ENCODE peak calls at places on chromosomes 2 and 18, in five cellular contexts. One of them, this sample, is unnamed.
A peak's percentile ranks its signal among the peaks of the same experiment; 100 is the strongest.

GRCh38 chr2:144015036-144015435 is 504.9 kb downstream of the ZEB2 start:
- DNase-seq in HCT116: no peak
- DNase-seq in HepG2: no peak
- DNase-seq in K562: no peak
- DNase-seq in H1: no peak
- DNase-seq in this sample: no peak

GRCh38 chr2:23940976-23941605 is 828 bp downstream of the UBXN2A start:
- DNase-seq in HCT116: no peak
- DNase-seq in HepG2: peak; percentile 65
- DNase-seq in K562: no peak
- DNase-seq in H1: no peak
- DNase-seq in this sample: peak; percentile 51

GRCh38 chr2:227335713-227336112 is 10.7 kb downstream of the MFF start:
- DNase-seq in HCT116: no peak
- DNase-seq in HepG2: no peak
- DNase-seq in K562: no peak
- DNase-seq in H1: no peak
- DNase-seq in this sample: no peak

GRCh38 chr18:47254341-47254939 is 3.0 kb upstream of the SKOR2 start:
- DNase-seq in HCT116: no peak
- DNase-seq in HepG2: peak; percentile 18
- DNase-seq in K562: peak; percentile 16
- DNase-seq in H1: peak; percentile 96
- DNase-seq in this sample: no peak

GRCh38 chr2:219460424-219460926 is 25.8 kb downstream of the SPEG start:
- DNase-seq in HCT116: no peak
- DNase-seq in HepG2: no peak
- DNase-seq in K562: peak; percentile 57
- DNase-seq in H1: peak; percentile 74
- DNase-seq in this sample: no peak

GRCh38 chr2:86315084-86315483 is 22.3 kb downstream of the REEP1 start:
- DNase-seq in HCT116: no peak
- DNase-seq in HepG2: no peak
- DNase-seq in K562: no peak
- DNase-seq in H1: no peak
- DNase-seq in this sample: no peak

GRCh38 chr18:34598136-34598635 is 111.9 kb upstream of the DTNA start:
- DNase-seq in HCT116: no peak
- DNase-seq in HepG2: no peak
- DNase-seq in K562: no peak
- DNase-seq in H1: no peak
- DNase-seq in this sample: no peak

GRCh38 chr2:60445684-60446184 is 107.7 kb downstream of the BCL11A start:
- DNase-seq in HCT116: no peak
- DNase-seq in HepG2: no peak
- DNase-seq in K562: no peak
- DNase-seq in H1: no peak
- DNase-seq in this sample: no peak

DNA sequence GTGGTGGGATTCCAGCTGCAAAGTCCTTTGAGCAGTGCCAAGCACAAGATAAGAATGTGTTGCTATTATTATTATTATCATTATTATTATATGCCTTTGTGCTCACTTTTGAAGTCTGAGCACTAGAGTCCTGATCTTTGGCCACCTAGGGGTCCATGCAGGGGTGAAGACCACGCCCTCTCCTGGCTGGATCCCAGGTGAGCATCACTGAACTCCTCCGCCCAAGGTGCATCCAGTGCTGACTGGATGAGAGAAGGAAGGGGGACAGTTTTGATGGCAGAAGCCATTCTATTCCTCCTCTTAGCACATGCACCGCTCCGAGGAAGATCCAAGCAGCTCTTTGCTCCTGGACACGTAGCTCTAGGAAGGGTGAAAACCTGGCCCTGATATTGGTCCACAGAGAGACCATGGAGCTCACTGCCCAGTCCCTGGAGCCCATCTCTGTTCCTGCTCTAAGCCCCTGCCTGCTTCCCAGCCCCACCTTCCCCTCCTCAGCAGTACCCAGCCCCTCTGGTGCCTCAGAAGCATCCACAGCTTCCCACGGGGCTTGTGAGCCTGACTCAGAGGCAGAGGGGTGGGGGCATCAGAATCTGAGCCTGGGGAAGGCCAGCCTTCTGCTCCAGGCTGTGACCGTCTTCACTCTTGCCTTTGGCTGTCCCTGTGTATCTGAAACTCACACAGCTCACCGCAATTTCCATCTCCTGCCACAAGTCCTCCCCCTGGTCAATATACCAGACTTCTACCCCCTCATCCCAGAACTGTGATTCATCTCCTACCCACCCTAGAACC is 45.4 kb downstream of the MCFD2 start:
- DNase-seq in HCT116: no peak
- DNase-seq in HepG2: no peak
- DNase-seq in K562: no peak
- DNase-seq in H1: no peak
- DNase-seq in this sample: no peak
- TF ChIP-seq SRF in HCT116: no peak
- TF ChIP-seq SRF in HepG2: no peak
- TF ChIP-seq SRF in K562: no peak
- TF ChIP-seq SRF in H1: no peak
- TF ChIP-seq SRF in this sample: no peak

GRCh38 chr2:241496904-241497877 is 11.2 kb downstream of the STK25 start:
- DNase-seq in HCT116: no peak
- DNase-seq in HepG2: no peak
- DNase-seq in K562: no peak
- DNase-seq in H1: no peak
- DNase-seq in this sample: no peak
- H3K36me3 ChIP-seq in HCT116: peaks cover 27% of the 10 kb centered on the region
- H3K36me3 ChIP-seq in HepG2: peaks cover 46% of the 10 kb centered on the region
- H3K36me3 ChIP-seq in K562: peaks cover 85% of the 10 kb centered on the region
- H3K36me3 ChIP-seq in H1: peaks cover 38% of the 10 kb centered on the region
- H3K36me3 ChIP-seq in this sample: peaks cover 17% of the 10 kb centered on the region

GRCh38 chr2:191358325-191359025 is 113.3 kb downstream of the MYO1B start:
- DNase-seq in HCT116: no peak
- DNase-seq in HepG2: no peak
- DNase-seq in K562: no peak
- DNase-seq in H1: no peak
- DNase-seq in this sample: no peak

GRCh38 chr2:191351921-191352320 is 106.7 kb downstream of the MYO1B start:
- DNase-seq in HCT116: no peak
- DNase-seq in HepG2: no peak
- DNase-seq in K562: no peak
- DNase-seq in H1: no peak
- DNase-seq in this sample: no peak

GRCh38 chr2:191352536-191352935 is 107.3 kb downstream of the MYO1B start:
- DNase-seq in HCT116: no peak
- DNase-seq in HepG2: no peak
- DNase-seq in K562: no peak
- DNase-seq in H1: no peak
- DNase-seq in this sample: no peak

GRCh38 chr2:191357682-191358081 is 112.5 kb downstream of the MYO1B start:
- DNase-seq in HCT116: no peak
- DNase-seq in HepG2: no peak
- DNase-seq in K562: no peak
- DNase-seq in H1: no peak
- DNase-seq in this sample: no peak

DNA sequence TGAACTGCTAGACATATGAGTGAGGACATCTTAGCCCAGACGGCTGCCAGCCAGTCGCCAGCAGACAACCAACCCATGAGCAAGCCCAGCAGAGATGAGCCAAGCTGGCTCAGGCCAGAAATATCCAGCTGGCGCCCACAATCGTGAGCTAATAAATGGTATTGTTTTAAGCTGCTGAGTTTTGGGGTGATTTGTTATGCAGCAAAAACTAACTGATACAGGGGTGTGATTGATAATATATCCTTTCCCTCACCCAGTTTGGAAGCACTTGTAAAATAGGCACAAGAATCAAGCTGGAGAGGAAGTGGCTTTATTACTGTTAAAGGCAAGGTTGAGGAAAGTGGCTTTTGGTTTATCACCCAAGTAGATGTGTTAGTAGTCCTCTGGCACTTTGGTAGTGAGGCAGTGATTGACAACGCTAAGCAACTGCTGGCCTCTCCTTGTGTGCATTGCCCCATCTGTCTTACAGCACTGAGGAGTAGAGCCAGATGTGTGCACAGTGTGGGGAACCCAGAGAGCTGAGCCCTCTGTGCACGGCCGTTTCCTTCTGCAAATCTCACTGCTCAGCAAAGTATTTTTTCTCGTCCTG is 110.1 kb downstream of the MYO1B start:
- DNase-seq in HCT116: no peak
- DNase-seq in HepG2: no peak
- DNase-seq in K562: no peak
- DNase-seq in H1: no peak
- DNase-seq in this sample: no peak
- TF ChIP-seq SRF in HCT116: no peak
- TF ChIP-seq SRF in HepG2: no peak
- TF ChIP-seq SRF in K562: no peak
- TF ChIP-seq SRF in H1: no peak
- TF ChIP-seq SRF in this sample: no peak

GRCh38 chr2:10471046-10471571 is 23.0 kb upstream of the ODC1 start:
- DNase-seq in HCT116: no peak
- DNase-seq in HepG2: no peak
- DNase-seq in K562: peak; percentile 81
- DNase-seq in H1: no peak
- DNase-seq in this sample: no peak
- H3K36me3 ChIP-seq in HCT116: no peaks in the 10 kb centered on the region
- H3K36me3 ChIP-seq in HepG2: no peaks in the 10 kb centered on the region
- H3K36me3 ChIP-seq in K562: no peaks in the 10 kb centered on the region
- H3K36me3 ChIP-seq in H1: no peaks in the 10 kb centered on the region
- H3K36me3 ChIP-seq in this sample: no peaks in the 10 kb centered on the region

GRCh38 chr2:8622199-8622911 is 59.5 kb upstream of the ID2 start:
- DNase-seq in HCT116: no peak
- DNase-seq in HepG2: no peak
- DNase-seq in K562: no peak
- DNase-seq in H1: no peak
- DNase-seq in this sample: no peak

GRCh38 chr2:8624855-8625398 is 56.9 kb upstream of the ID2 start:
- DNase-seq in HCT116: no peak
- DNase-seq in HepG2: peak; percentile 82
- DNase-seq in K562: no peak
- DNase-seq in H1: no peak
- DNase-seq in this sample: no peak

GRCh38 chr2:8623958-8624591 is 57.8 kb upstream of the ID2 start:
- DNase-seq in HCT116: no peak
- DNase-seq in HepG2: no peak
- DNase-seq in K562: no peak
- DNase-seq in H1: no peak
- DNase-seq in this sample: no peak

GRCh38 chr2:8622924-8623465 is 58.9 kb upstream of the ID2 start:
- DNase-seq in HCT116: no peak
- DNase-seq in HepG2: no peak
- DNase-seq in K562: no peak
- DNase-seq in H1: no peak
- DNase-seq in this sample: no peak

GRCh38 chr2:8623576-8623957 is 58.3 kb upstream of the ID2 start:
- DNase-seq in HCT116: no peak
- DNase-seq in HepG2: no peak
- DNase-seq in K562: no peak
- DNase-seq in H1: no peak
- DNase-seq in this sample: no peak
- TF ChIP-seq SRF in HCT116: no peak
- TF ChIP-seq SRF in HepG2: no peak
- TF ChIP-seq SRF in K562: no peak
- TF ChIP-seq SRF in H1: no peak
- TF ChIP-seq SRF in this sample: no peak

GRCh38 chr2:38583994-38584393 is 18.7 kb downstream of the HNRNPLL start:
- DNase-seq in HCT116: no peak
- DNase-seq in HepG2: no peak
- DNase-seq in K562: no peak
- DNase-seq in H1: no peak
- DNase-seq in this sample: no peak

GRCh38 chr2:38580237-38580636 is 22.5 kb downstream of the HNRNPLL start:
- DNase-seq in HCT116: no peak
- DNase-seq in HepG2: no peak
- DNase-seq in K562: no peak
- DNase-seq in H1: no peak
- DNase-seq in this sample: no peak

GRCh38 chr2:38581193-38582147 is 21.3 kb downstream of the HNRNPLL start:
- DNase-seq in HCT116: peak; percentile 52
- DNase-seq in HepG2: peak; percentile 80
- DNase-seq in K562: peak; percentile 48
- DNase-seq in H1: no peak
- DNase-seq in this sample: peak; percentile 23

GRCh38 chr2:38586926-38587325 is 15.8 kb downstream of the HNRNPLL start:
- DNase-seq in HCT116: no peak
- DNase-seq in HepG2: no peak
- DNase-seq in K562: no peak
- DNase-seq in H1: no peak
- DNase-seq in this sample: no peak

DNA sequence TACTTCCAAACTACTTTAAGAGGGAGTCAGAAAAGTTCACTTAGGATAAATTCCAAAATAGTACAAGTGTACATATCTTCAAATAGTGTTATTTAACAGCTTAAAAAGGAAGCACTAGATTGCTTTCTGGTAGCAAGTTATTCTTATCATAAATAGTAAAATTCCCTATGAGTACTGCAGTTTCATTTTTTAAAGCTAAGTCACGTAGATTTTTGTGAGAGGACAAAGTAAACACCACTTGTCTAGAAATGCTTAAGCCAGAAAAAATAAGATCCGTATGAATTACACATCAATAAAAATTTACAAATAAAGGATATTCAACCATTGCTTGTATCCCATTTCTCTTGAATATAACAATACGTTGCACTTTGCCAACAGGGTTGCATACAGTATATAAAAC is 19.2 kb downstream of the HNRNPLL start:
- DNase-seq in HCT116: no peak
- DNase-seq in HepG2: no peak
- DNase-seq in K562: no peak
- DNase-seq in H1: no peak
- DNase-seq in this sample: no peak
- H3K36me3 ChIP-seq in HCT116: peaks cover 6% of the 10 kb centered on the region
- H3K36me3 ChIP-seq in HepG2: peaks cover 14% of the 10 kb centered on the region
- H3K36me3 ChIP-seq in K562: peaks cover 88% of the 10 kb centered on the region
- H3K36me3 ChIP-seq in H1: peaks cover 13% of the 10 kb centered on the region
- H3K36me3 ChIP-seq in this sample: no peaks in the 10 kb centered on the region